ENCODE peak calls at places on chromosomes 16 and 17, in nine cellular contexts. One of them, this sample, is unnamed.

GRCh38 chr16:21984062-21984461 is 16.9 kb downstream of the PDZD9 start:
- DNase-seq in cardiac muscle cell: no peak
- DNase-seq in activated naive CD8-positive, alpha-beta T cell treated with anti-CD3 and anti-CD28 coated beads, Interleukin-2, amount 50 U/mL, for 16 hours: no peak
- DNase-seq in neural progenitor cell: no peak
- DNase-seq in activated T-cell treated with anti-CD3 and anti-CD28 coated beads, Interleukin-2, amount 50 U/mL, for 1 hour: no peak
- DNase-seq in MG63: no peak
- DNase-seq in AG10803: no peak
- DNase-seq in stimulated activated CD8-positive, alpha-beta memory T cell treated with anti-CD3 and anti-CD28 coated beads, Interleukin-4, amount 100 ng/mL, for 1 hour: no peak
- DNase-seq in lower leg skin: no peak
- DNase-seq in this sample: no peak

GRCh38 chr17:67492251-67492740 is 115.2 kb downstream of the PITPNC1 start:
- DNase-seq in cardiac muscle cell: no peak
- DNase-seq in activated naive CD8-positive, alpha-beta T cell treated with anti-CD3 and anti-CD28 coated beads, Interleukin-2, amount 50 U/mL, for 16 hours: no peak
- DNase-seq in neural progenitor cell: no peak
- DNase-seq in activated T-cell treated with anti-CD3 and anti-CD28 coated beads, Interleukin-2, amount 50 U/mL, for 1 hour: no peak
- DNase-seq in MG63: no peak
- DNase-seq in AG10803: no peak
- DNase-seq in stimulated activated CD8-positive, alpha-beta memory T cell treated with anti-CD3 and anti-CD28 coated beads, Interleukin-4, amount 100 ng/mL, for 1 hour: no peak
- DNase-seq in lower leg skin: no peak
- DNase-seq in this sample: no peak

GRCh38 chr17:35879748-35880654 is at the start of gene CCL5:
- DNase-seq in cardiac muscle cell: no peak
- DNase-seq in activated naive CD8-positive, alpha-beta T cell treated with anti-CD3 and anti-CD28 coated beads, Interleukin-2, amount 50 U/mL, for 16 hours: no peak
- DNase-seq in neural progenitor cell: no peak
- DNase-seq in activated T-cell treated with anti-CD3 and anti-CD28 coated beads, Interleukin-2, amount 50 U/mL, for 1 hour: peak
- DNase-seq in MG63: no peak
- DNase-seq in AG10803: no peak
- DNase-seq in stimulated activated CD8-positive, alpha-beta memory T cell treated with anti-CD3 and anti-CD28 coated beads, Interleukin-4, amount 100 ng/mL, for 1 hour: no peak
- DNase-seq in lower leg skin: no peak
- DNase-seq in this sample: no peak

GRCh38 chr17:72714357-72714966 is 378.0 kb downstream of the SLC39A11 start:
- DNase-seq in cardiac muscle cell: no peak
- DNase-seq in activated naive CD8-positive, alpha-beta T cell treated with anti-CD3 and anti-CD28 coated beads, Interleukin-2, amount 50 U/mL, for 16 hours: no peak
- DNase-seq in neural progenitor cell: no peak
- DNase-seq in activated T-cell treated with anti-CD3 and anti-CD28 coated beads, Interleukin-2, amount 50 U/mL, for 1 hour: no peak
- DNase-seq in MG63: no peak
- DNase-seq in AG10803: no peak
- DNase-seq in stimulated activated CD8-positive, alpha-beta memory T cell treated with anti-CD3 and anti-CD28 coated beads, Interleukin-4, amount 100 ng/mL, for 1 hour: no peak
- DNase-seq in lower leg skin: no peak
- DNase-seq in this sample: no peak

GRCh38 chr16:87434146-87434667 is 42.1 kb downstream of the MAP1LC3B start:
- DNase-seq in cardiac muscle cell: no peak
- DNase-seq in activated naive CD8-positive, alpha-beta T cell treated with anti-CD3 and anti-CD28 coated beads, Interleukin-2, amount 50 U/mL, for 16 hours: no peak
- DNase-seq in neural progenitor cell: no peak
- DNase-seq in activated T-cell treated with anti-CD3 and anti-CD28 coated beads, Interleukin-2, amount 50 U/mL, for 1 hour: no peak
- DNase-seq in MG63: no peak
- DNase-seq in AG10803: peak
- DNase-seq in stimulated activated CD8-positive, alpha-beta memory T cell treated with anti-CD3 and anti-CD28 coated beads, Interleukin-4, amount 100 ng/mL, for 1 hour: no peak
- DNase-seq in lower leg skin: no peak
- DNase-seq in this sample: no peak

GRCh38 chr17:54906713-54907112 is 6.1 kb downstream of the TOM1L1 start:
- DNase-seq in cardiac muscle cell: no peak
- DNase-seq in activated naive CD8-positive, alpha-beta T cell treated with anti-CD3 and anti-CD28 coated beads, Interleukin-2, amount 50 U/mL, for 16 hours: no peak
- DNase-seq in neural progenitor cell: no peak
- DNase-seq in activated T-cell treated with anti-CD3 and anti-CD28 coated beads, Interleukin-2, amount 50 U/mL, for 1 hour: no peak
- DNase-seq in MG63: no peak
- DNase-seq in AG10803: no peak
- DNase-seq in stimulated activated CD8-positive, alpha-beta memory T cell treated with anti-CD3 and anti-CD28 coated beads, Interleukin-4, amount 100 ng/mL, for 1 hour: no peak
- DNase-seq in lower leg skin: no peak
- DNase-seq in this sample: no peak

GRCh38 chr17:72399608-72400487 is 279.0 kb downstream of the SOX9 start:
- DNase-seq in cardiac muscle cell: no peak
- DNase-seq in activated naive CD8-positive, alpha-beta T cell treated with anti-CD3 and anti-CD28 coated beads, Interleukin-2, amount 50 U/mL, for 16 hours: no peak
- DNase-seq in neural progenitor cell: no peak
- DNase-seq in activated T-cell treated with anti-CD3 and anti-CD28 coated beads, Interleukin-2, amount 50 U/mL, for 1 hour: no peak
- DNase-seq in MG63: no peak
- DNase-seq in AG10803: no peak
- DNase-seq in stimulated activated CD8-positive, alpha-beta memory T cell treated with anti-CD3 and anti-CD28 coated beads, Interleukin-4, amount 100 ng/mL, for 1 hour: no peak
- DNase-seq in lower leg skin: no peak
- DNase-seq in this sample: no peak

GRCh38 chr16:89696598-89697128 is 4.8 kb downstream of the SPATA2L start:
- DNase-seq in cardiac muscle cell: no peak
- DNase-seq in activated naive CD8-positive, alpha-beta T cell treated with anti-CD3 and anti-CD28 coated beads, Interleukin-2, amount 50 U/mL, for 16 hours: no peak
- DNase-seq in neural progenitor cell: no peak
- DNase-seq in activated T-cell treated with anti-CD3 and anti-CD28 coated beads, Interleukin-2, amount 50 U/mL, for 1 hour: no peak
- DNase-seq in MG63: no peak
- DNase-seq in AG10803: no peak
- DNase-seq in stimulated activated CD8-positive, alpha-beta memory T cell treated with anti-CD3 and anti-CD28 coated beads, Interleukin-4, amount 100 ng/mL, for 1 hour: no peak
- DNase-seq in lower leg skin: no peak
- DNase-seq in this sample: no peak

GRCh38 chr17:60065136-60065535 is 13.6 kb downstream of the HEATR6 start:
- DNase-seq in cardiac muscle cell: no peak
- DNase-seq in activated naive CD8-positive, alpha-beta T cell treated with anti-CD3 and anti-CD28 coated beads, Interleukin-2, amount 50 U/mL, for 16 hours: no peak
- DNase-seq in neural progenitor cell: no peak
- DNase-seq in activated T-cell treated with anti-CD3 and anti-CD28 coated beads, Interleukin-2, amount 50 U/mL, for 1 hour: no peak
- DNase-seq in MG63: no peak
- DNase-seq in AG10803: no peak
- DNase-seq in stimulated activated CD8-positive, alpha-beta memory T cell treated with anti-CD3 and anti-CD28 coated beads, Interleukin-4, amount 100 ng/mL, for 1 hour: no peak
- DNase-seq in lower leg skin: no peak
- DNase-seq in this sample: no peak

GRCh38 chr17:2502911-2503580 is 8.6 kb downstream of the METTL16 start:
- DNase-seq in cardiac muscle cell: no peak
- DNase-seq in activated naive CD8-positive, alpha-beta T cell treated with anti-CD3 and anti-CD28 coated beads, Interleukin-2, amount 50 U/mL, for 16 hours: no peak
- DNase-seq in neural progenitor cell: no peak
- DNase-seq in activated T-cell treated with anti-CD3 and anti-CD28 coated beads, Interleukin-2, amount 50 U/mL, for 1 hour: no peak
- DNase-seq in MG63: no peak
- DNase-seq in AG10803: no peak
- DNase-seq in stimulated activated CD8-positive, alpha-beta memory T cell treated with anti-CD3 and anti-CD28 coated beads, Interleukin-4, amount 100 ng/mL, for 1 hour: no peak
- DNase-seq in lower leg skin: no peak
- DNase-seq in this sample: no peak

GRCh38 chr17:28973414-28973813 is 22.1 kb upstream of the PHF12 start:
- DNase-seq in cardiac muscle cell: peak
- DNase-seq in activated naive CD8-positive, alpha-beta T cell treated with anti-CD3 and anti-CD28 coated beads, Interleukin-2, amount 50 U/mL, for 16 hours: no peak
- DNase-seq in neural progenitor cell: no peak
- DNase-seq in activated T-cell treated with anti-CD3 and anti-CD28 coated beads, Interleukin-2, amount 50 U/mL, for 1 hour: no peak
- DNase-seq in MG63: peak
- DNase-seq in AG10803: peak
- DNase-seq in stimulated activated CD8-positive, alpha-beta memory T cell treated with anti-CD3 and anti-CD28 coated beads, Interleukin-4, amount 100 ng/mL, for 1 hour: no peak
- DNase-seq in lower leg skin: no peak
- DNase-seq in this sample: no peak

GRCh38 chr17:56592487-56593072 is 919 bp upstream of the NOG start:
- DNase-seq in cardiac muscle cell: peak
- DNase-seq in activated naive CD8-positive, alpha-beta T cell treated with anti-CD3 and anti-CD28 coated beads, Interleukin-2, amount 50 U/mL, for 16 hours: peak
- DNase-seq in neural progenitor cell: peak
- DNase-seq in activated T-cell treated with anti-CD3 and anti-CD28 coated beads, Interleukin-2, amount 50 U/mL, for 1 hour: peak
- DNase-seq in MG63: peak
- DNase-seq in AG10803: peak
- DNase-seq in stimulated activated CD8-positive, alpha-beta memory T cell treated with anti-CD3 and anti-CD28 coated beads, Interleukin-4, amount 100 ng/mL, for 1 hour: peak
- DNase-seq in lower leg skin: no peak
- DNase-seq in this sample: no peak

GRCh38 chr16:1770328-1771071 is 843 bp downstream of the NME3 start:
- DNase-seq in cardiac muscle cell: no peak
- DNase-seq in activated naive CD8-positive, alpha-beta T cell treated with anti-CD3 and anti-CD28 coated beads, Interleukin-2, amount 50 U/mL, for 16 hours: no peak
- DNase-seq in neural progenitor cell: peak
- DNase-seq in activated T-cell treated with anti-CD3 and anti-CD28 coated beads, Interleukin-2, amount 50 U/mL, for 1 hour: peak
- DNase-seq in MG63: no peak
- DNase-seq in AG10803: peak
- DNase-seq in stimulated activated CD8-positive, alpha-beta memory T cell treated with anti-CD3 and anti-CD28 coated beads, Interleukin-4, amount 100 ng/mL, for 1 hour: no peak
- DNase-seq in lower leg skin: no peak
- DNase-seq in this sample: no peak

GRCh38 chr16:53984936-53985335 is 281.0 kb downstream of the FTO start:
- DNase-seq in cardiac muscle cell: no peak
- DNase-seq in activated naive CD8-positive, alpha-beta T cell treated with anti-CD3 and anti-CD28 coated beads, Interleukin-2, amount 50 U/mL, for 16 hours: no peak
- DNase-seq in neural progenitor cell: no peak
- DNase-seq in activated T-cell treated with anti-CD3 and anti-CD28 coated beads, Interleukin-2, amount 50 U/mL, for 1 hour: no peak
- DNase-seq in MG63: no peak
- DNase-seq in AG10803: no peak
- DNase-seq in stimulated activated CD8-positive, alpha-beta memory T cell treated with anti-CD3 and anti-CD28 coated beads, Interleukin-4, amount 100 ng/mL, for 1 hour: no peak
- DNase-seq in lower leg skin: no peak
- DNase-seq in this sample: no peak

GRCh38 chr16:77898671-77899211 is 110.4 kb downstream of the VAT1L start:
- DNase-seq in cardiac muscle cell: no peak
- DNase-seq in activated naive CD8-positive, alpha-beta T cell treated with anti-CD3 and anti-CD28 coated beads, Interleukin-2, amount 50 U/mL, for 16 hours: no peak
- DNase-seq in neural progenitor cell: no peak
- DNase-seq in activated T-cell treated with anti-CD3 and anti-CD28 coated beads, Interleukin-2, amount 50 U/mL, for 1 hour: no peak
- DNase-seq in MG63: peak
- DNase-seq in AG10803: peak
- DNase-seq in stimulated activated CD8-positive, alpha-beta memory T cell treated with anti-CD3 and anti-CD28 coated beads, Interleukin-4, amount 100 ng/mL, for 1 hour: no peak
- DNase-seq in lower leg skin: no peak
- DNase-seq in this sample: no peak

GRCh38 chr17:48053758-48054237 is 5.6 kb downstream of the NFE2L1 start:
- DNase-seq in cardiac muscle cell: no peak
- DNase-seq in activated naive CD8-positive, alpha-beta T cell treated with anti-CD3 and anti-CD28 coated beads, Interleukin-2, amount 50 U/mL, for 16 hours: no peak
- DNase-seq in neural progenitor cell: peak
- DNase-seq in activated T-cell treated with anti-CD3 and anti-CD28 coated beads, Interleukin-2, amount 50 U/mL, for 1 hour: no peak
- DNase-seq in MG63: no peak
- DNase-seq in AG10803: no peak
- DNase-seq in stimulated activated CD8-positive, alpha-beta memory T cell treated with anti-CD3 and anti-CD28 coated beads, Interleukin-4, amount 100 ng/mL, for 1 hour: no peak
- DNase-seq in lower leg skin: no peak
- DNase-seq in this sample: no peak

GRCh38 chr16:85897384-85897783 is 1.6 kb upstream of the IRF8 start:
- DNase-seq in cardiac muscle cell: no peak
- DNase-seq in activated naive CD8-positive, alpha-beta T cell treated with anti-CD3 and anti-CD28 coated beads, Interleukin-2, amount 50 U/mL, for 16 hours: no peak
- DNase-seq in neural progenitor cell: no peak
- DNase-seq in activated T-cell treated with anti-CD3 and anti-CD28 coated beads, Interleukin-2, amount 50 U/mL, for 1 hour: no peak
- DNase-seq in MG63: no peak
- DNase-seq in AG10803: no peak
- DNase-seq in stimulated activated CD8-positive, alpha-beta memory T cell treated with anti-CD3 and anti-CD28 coated beads, Interleukin-4, amount 100 ng/mL, for 1 hour: no peak
- DNase-seq in lower leg skin: no peak
- DNase-seq in this sample: no peak

GRCh38 chr17:52297230-52298010 is 138.9 kb upstream of the CA10 start:
- DNase-seq in cardiac muscle cell: no peak
- DNase-seq in activated naive CD8-positive, alpha-beta T cell treated with anti-CD3 and anti-CD28 coated beads, Interleukin-2, amount 50 U/mL, for 16 hours: no peak
- DNase-seq in neural progenitor cell: peak
- DNase-seq in activated T-cell treated with anti-CD3 and anti-CD28 coated beads, Interleukin-2, amount 50 U/mL, for 1 hour: no peak
- DNase-seq in MG63: no peak
- DNase-seq in AG10803: no peak
- DNase-seq in stimulated activated CD8-positive, alpha-beta memory T cell treated with anti-CD3 and anti-CD28 coated beads, Interleukin-4, amount 100 ng/mL, for 1 hour: no peak
- DNase-seq in lower leg skin: no peak
- DNase-seq in this sample: no peak

GRCh38 chr16:80602894-80603293 is 62.1 kb downstream of the DYNLRB2 start:
- DNase-seq in cardiac muscle cell: no peak
- DNase-seq in activated naive CD8-positive, alpha-beta T cell treated with anti-CD3 and anti-CD28 coated beads, Interleukin-2, amount 50 U/mL, for 16 hours: no peak
- DNase-seq in neural progenitor cell: no peak
- DNase-seq in activated T-cell treated with anti-CD3 and anti-CD28 coated beads, Interleukin-2, amount 50 U/mL, for 1 hour: no peak
- DNase-seq in MG63: no peak
- DNase-seq in AG10803: no peak
- DNase-seq in stimulated activated CD8-positive, alpha-beta memory T cell treated with anti-CD3 and anti-CD28 coated beads, Interleukin-4, amount 100 ng/mL, for 1 hour: no peak
- DNase-seq in lower leg skin: no peak
- DNase-seq in this sample: no peak